ENCODE peak calls at places on chromosomes 7 and 10, in five cellular contexts. X is PC-3, F is body of pancreas, R is right lobe of liver, T is HCT116. P is an unnamed sample. For H3K36me3, the result is how much of the 10 kb centered on the place peaks cover.

GRCh38 chr7:95963446-95963990 is 191.2 kb downstream of the DYNC1I1 start:
- DNase-seq in R (no peak), X (no peak), F (no peak), T (no peak), P (no peak)

GRCh38 chr7:14836006-14836405 is 66.5 kb downstream of the DGKB start:
- DNase-seq in T (no peak), F (no peak), X (no peak), R (no peak), P (no peak)

GRCh38 chr10:131193923-131194322 is 117.6 kb downstream of the TCERG1L start:
- DNase-seq in F (no peak), T (no peak), X (no peak), R (peak), P (peak)

GRCh38 chr7:30928254-30928872 is 16.7 kb downstream of the AQP1 start:
- DNase-seq in T (no peak), X (no peak), R (peak), F (peak), P (peak)

GRCh38 chr10:21042536-21042935 is 145.4 kb upstream of the NEBL start:
- DNase-seq in R (no peak), X (no peak), F (no peak), T (no peak), P (no peak)

GRCh38 chr10:62154231-62154630 is 114.4 kb downstream of the RTKN2 start:
- DNase-seq in T (no peak), R (no peak), X (no peak), F (no peak), P (no peak)

GRCh38 chr7:122578350-122578749 is 120.6 kb downstream of the RNF133 start:
- DNase-seq in F (no peak), R (no peak), X (no peak), T (no peak), P (no peak)

GRCh38 chr7:4683043-4683883 is 1.2 kb downstream of the FOXK1 start:
- DNase-seq in T (no peak), F (peak), R (peak), X (no peak), P (no peak)

GRCh38 chr10:71302874-71303568 is 16.0 kb upstream of the SLC29A3 start:
- DNase-seq in F (no peak), R (peak), X (peak), T (peak), P (no peak)

GRCh38 chr7:136509466-136509865 is 359.0 kb upstream of the CHRM2 start:
- DNase-seq in F (no peak), R (no peak), T (no peak), X (no peak), P (no peak)

GRCh38 chr10:71998840-71999194 is 34.6 kb downstream of the CHST3 start:
- DNase-seq in R (no peak), X (peak), T (no peak), F (peak), P (peak)

GRCh38 chr10:88926484-88927249 is 25.9 kb downstream of the ACTA2 start:
- DNase-seq in R (no peak), X (no peak), T (no peak), F (no peak), P (no peak)

GRCh38 chr7:65250697-65251395 is 122.8 kb upstream of the ZNF92 start:
- DNase-seq in T (no peak), F (no peak), X (no peak), R (no peak), P (no peak)

GRCh38 chr10:77328272-77328816 is 309.3 kb downstream of the KCNMA1 start:
- DNase-seq in T (no peak), F (peak), R (no peak), X (peak), P (peak)

GRCh38 chr7:117072620-117073118 is 119.4 kb downstream of the ST7 start:
- DNase-seq in T (no peak), R (peak), X (peak), F (peak), P (peak)

GRCh38 chr10:71725998-71726672 is 6.6 kb upstream of the C10orf105 start:
- DNase-seq in T (no peak), X (peak), R (peak), F (no peak), P (no peak)

GRCh38 chr7:16202298-16202697 is 219.0 kb downstream of the CRPPA start:
- DNase-seq in X (no peak), R (no peak), T (no peak), F (no peak), P (no peak)

GRCh38 chr10:49377256-49377655 is 18.6 kb downstream of the DRGX start:
- DNase-seq in X (no peak), R (no peak), T (no peak), F (no peak), P (no peak)

GRCh38 chr7:137879357-137880158 is 32.8 kb upstream of the DGKI start:
- DNase-seq in T (no peak), R (no peak), F (no peak), X (no peak), P (no peak)

GRCh38 chr7:87152897-87153641 is 816 bp downstream of the DMTF1 start:
- DNase-seq in F (peak), X (peak), T (no peak), R (peak), P (peak)

GRCh38 chr10:99412100-99412499 is 18.3 kb downstream of the GOT1 start:
- DNase-seq in T (no peak), R (peak), X (peak), F (no peak), P (no peak)

GRCh38 chr7:29167721-29168120 is 21.4 kb upstream of the CPVL start:
- DNase-seq in R (no peak), F (no peak), T (no peak), X (no peak), P (no peak)

GRCh38 chr10:670038-670437 is 19.4 kb downstream of the DIP2C start:
- DNase-seq in R (no peak), X (no peak), F (no peak), T (no peak), P (no peak)

GRCh38 chr10:36943534-36943933 is 181.9 kb upstream of the ANKRD30A start:
- DNase-seq in F (no peak), X (no peak), R (no peak), T (no peak), P (no peak)

GRCh38 chr7:22843681-22844309 is 21.1 kb upstream of the TOMM7 start:
- DNase-seq in X (no peak), T (no peak), R (no peak), F (no peak), P (no peak)
- H3K4me3 ChIP-seq in X (no peak), T (no peak), R (no peak), F (no peak), P (no peak)

DNA sequence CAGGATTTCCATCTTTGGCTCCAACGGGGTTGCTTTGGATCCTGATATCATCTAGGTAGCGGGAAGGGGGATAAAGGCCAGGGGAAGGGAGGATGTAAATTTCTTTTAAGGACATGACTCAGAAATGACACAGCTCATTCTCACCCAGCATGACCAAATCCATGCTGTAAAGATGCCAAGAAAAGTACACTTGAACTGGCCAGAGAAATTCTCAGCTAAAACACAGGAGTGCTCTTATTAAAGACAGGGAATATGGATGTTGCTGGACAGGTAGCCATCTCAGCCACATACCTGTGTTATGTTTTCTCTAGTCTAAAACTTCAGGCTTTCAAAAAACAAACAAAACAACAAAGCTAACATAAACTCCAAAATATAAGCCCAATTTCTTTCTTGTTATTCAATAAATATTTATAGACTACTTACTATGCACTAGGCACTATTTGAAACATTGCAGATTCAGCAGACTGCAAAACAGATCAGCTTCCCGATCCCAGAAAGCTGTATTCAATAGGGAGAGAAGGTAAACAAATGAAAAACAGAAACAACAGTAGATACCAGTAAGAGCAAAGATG is 68.2 kb downstream of the NAMPT start:
- DNase-seq in T (peak), X (peak), R (no peak), F (peak), P (peak)
- H3K36me3 ChIP-seq in T (under half), X (under half), R (under half), F (under half), P (under half)

GRCh38 chr10:129942936-129943724 is 20.9 kb downstream of the EBF3 start:
- DNase-seq in X (no peak), T (no peak), F (no peak), R (no peak), P (peak)

GRCh38 chr10:129949411-129950335 is 14.4 kb downstream of the EBF3 start:
- DNase-seq in R (no peak), F (no peak), T (no peak), X (no peak), P (peak)

GRCh38 chr10:129945031-129945430 is 19.0 kb downstream of the EBF3 start:
- DNase-seq in T (no peak), R (no peak), X (no peak), F (no peak), P (no peak)

GRCh38 chr10:129945941-129946760 is 17.9 kb downstream of the EBF3 start:
- DNase-seq in T (no peak), R (no peak), X (no peak), F (no peak), P (peak)

DNA sequence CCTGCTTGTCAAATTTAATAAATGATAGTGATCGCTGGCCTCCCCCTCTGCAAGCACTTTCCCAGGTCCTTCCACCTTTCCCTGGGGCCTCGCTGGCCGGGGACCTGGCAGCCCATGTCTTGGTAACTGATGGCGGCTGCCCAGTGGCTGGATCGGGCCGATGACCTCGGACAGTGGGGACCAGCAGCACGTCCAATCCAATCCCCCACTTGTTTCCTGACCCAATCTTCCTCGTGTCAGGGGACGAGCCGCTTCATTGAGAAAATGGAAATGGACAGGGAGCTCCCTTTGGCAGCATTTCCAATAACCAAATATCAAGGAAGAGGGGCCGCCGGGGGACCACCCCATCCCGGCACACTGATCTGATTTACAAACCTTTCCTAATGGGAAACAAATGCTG is 17.2 kb downstream of the EBF3 start:
- DNase-seq in R (no peak), T (no peak), X (no peak), F (no peak), P (peak)
- TF ChIP-seq CTCF in R (no peak), T (no peak), X (no peak), F (no peak), P (no peak)

DNA sequence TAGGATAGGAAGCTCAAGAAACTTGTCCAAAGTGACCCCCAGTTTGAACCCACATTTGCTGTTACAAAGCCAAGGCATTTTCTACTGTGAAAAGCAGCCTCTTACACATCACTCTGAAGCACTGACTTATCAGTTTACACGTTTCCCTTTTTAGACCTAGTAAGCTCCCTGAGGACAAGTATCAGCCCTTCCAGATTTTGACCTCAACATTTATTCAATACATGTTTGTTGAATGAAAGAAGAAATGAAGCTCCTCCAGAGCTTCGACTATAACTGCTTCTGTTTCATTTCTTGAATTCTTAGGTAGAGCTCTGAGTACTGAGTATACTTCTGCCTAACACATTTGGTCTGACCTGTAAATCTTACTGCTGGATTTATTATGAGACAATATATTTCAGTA is 2.7 kb downstream of the WASL start:
- DNase-seq in X (no peak), F (no peak), T (no peak), R (no peak), P (no peak)
- H3K4me3 ChIP-seq in X (peak), F (no peak), T (no peak), R (no peak), P (peak)

DNA sequence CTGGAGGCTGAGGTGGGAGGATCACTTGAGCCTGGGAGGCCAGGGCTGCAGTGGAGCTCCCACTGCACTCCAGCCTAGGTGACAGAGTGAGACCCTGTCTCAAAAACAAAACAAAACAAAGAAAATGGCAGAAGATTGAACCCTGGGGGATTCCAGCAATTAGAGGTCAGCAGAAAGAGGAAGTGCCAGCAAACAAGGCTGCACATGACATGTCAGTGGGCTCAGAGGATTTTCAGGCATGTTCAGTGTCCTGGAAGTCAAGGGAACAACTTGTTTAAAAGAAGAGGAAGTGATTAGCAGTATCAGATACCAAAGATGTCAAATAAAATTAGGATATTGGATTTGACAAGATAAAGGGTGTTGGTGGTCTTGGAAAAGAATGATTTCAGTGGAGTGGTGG is 32.3 kb downstream of the RAB18 start:
- DNase-seq in R (no peak), T (no peak), F (no peak), X (no peak), P (no peak)
- H3K36me3 ChIP-seq in R (under half), T (under half), F (under half), X (under half), P (half or more)

GRCh38 chr7:67716729-67717128 is 720.1 kb downstream of the TYW1 start:
- DNase-seq in T (no peak), F (no peak), R (no peak), X (no peak), P (no peak)
- TF ChIP-seq CTCF in T (no peak), F (no peak), R (peak), X (no peak), P (no peak)

GRCh38 chr10:11150876-11151275 is 133.2 kb downstream of the CELF2 start:
- DNase-seq in F (no peak), T (no peak), X (no peak), R (no peak), P (no peak)
- H3K4me3 ChIP-seq in F (no peak), T (no peak), X (no peak), R (no peak), P (no peak)

DNA sequence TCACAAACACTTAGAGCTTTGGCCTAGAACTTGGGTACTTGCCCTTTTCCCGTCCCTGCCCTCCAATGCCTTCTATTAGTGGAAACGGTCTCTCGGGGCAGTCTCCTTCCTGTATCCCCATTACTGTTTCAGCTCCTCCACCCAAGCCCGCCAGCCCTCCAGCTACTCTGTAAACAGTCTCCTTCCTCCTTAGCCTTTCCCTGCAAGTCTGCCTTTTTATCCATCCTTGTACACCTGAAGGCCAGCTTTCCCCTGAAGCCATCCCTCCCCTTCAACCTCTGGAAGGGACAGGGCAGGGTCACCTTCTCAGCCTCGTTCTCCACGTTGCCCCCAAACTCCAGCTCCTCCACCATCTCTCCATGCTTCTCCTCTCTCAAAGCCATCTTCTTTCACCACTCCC is 108.1 kb upstream of the ZNF746 start:
- DNase-seq in F (no peak), T (no peak), R (no peak), X (no peak), P (no peak)
- H3K36me3 ChIP-seq in F (under half), T (under half), R (under half), X (under half), P (half or more)